ENCODE peak calls at places on chromosomes 7 and 10, in seven cellular contexts. W is lower leg skin, H is vagina, V is NB4, A is esophagus squamous epithelium, L is A549, P is sigmoid colon. J is an unnamed sample.
A peak's percentile ranks its signal among the peaks of the same experiment; 100 is the strongest.

GRCh38 chr7:77266162-77266807 is 66.7 kb upstream of the FGL2 start:
- DNase-seq in W (no peak), H (no peak), V (no peak), A (no peak), L (no peak), P (no peak), J (no peak)

GRCh38 chr7:123241809-123242208 is 42.0 kb upstream of the SLC13A1 start:
- DNase-seq in W (no peak), H (no peak), V (no peak), A (no peak), L (no peak), P (no peak), J (no peak)

GRCh38 chr10:25257646-25258045 is 82.8 kb downstream of the GPR158 start:
- DNase-seq in W (no peak), H (no peak), V (peak; percentile 0), A (no peak), L (no peak), P (no peak), J (no peak)

GRCh38 chr10:78520737-78521430 is 487.2 kb downstream of the RPS24 start:
- DNase-seq in W (no peak), H (peak; percentile 74), V (peak; percentile 37), A (no peak), L (peak; percentile 78), P (no peak), J (no peak)

GRCh38 chr10:89904755-89905154 is 203.4 kb downstream of the KIF20B start:
- DNase-seq in W (no peak), H (no peak), V (no peak), A (no peak), L (no peak), P (no peak), J (no peak)

GRCh38 chr7:99080679-99081078 is 63.2 kb downstream of the SMURF1 start:
- DNase-seq in W (no peak), H (no peak), V (no peak), A (no peak), L (no peak), P (no peak), J (no peak)

GRCh38 chr10:78401882-78402367 is 368.3 kb downstream of the RPS24 start:
- DNase-seq in W (no peak), H (no peak), V (no peak), A (no peak), L (no peak), P (peak; percentile 57), J (peak; percentile 23)

GRCh38 chr7:49001610-49002033 is 77.3 kb downstream of the CDC14C start:
- DNase-seq in W (no peak), H (no peak), V (peak; percentile 69), A (no peak), L (peak; percentile 10), P (no peak), J (peak; percentile 56)

GRCh38 chr7:149229526-149229925 is 9.9 kb upstream of the ZNF212 start:
- DNase-seq in W (no peak), H (no peak), V (peak; percentile 57), A (no peak), L (no peak), P (no peak), J (no peak)

GRCh38 chr7:106848851-106849442 is 16.1 kb upstream of the PIK3CG start:
- DNase-seq in W (no peak), H (no peak), V (no peak), A (no peak), L (no peak), P (no peak), J (no peak)

GRCh38 chr10:22253578-22253882 is 35.7 kb upstream of the EBLN1 start:
- DNase-seq in W (peak; percentile 22), H (no peak), V (no peak), A (no peak), L (no peak), P (no peak), J (peak; percentile 70)

GRCh38 chr7:17952387-17952786 is 12.1 kb upstream of the SNX13 start:
- DNase-seq in W (no peak), H (no peak), V (no peak), A (no peak), L (no peak), P (no peak), J (no peak)

GRCh38 chr7:148929176-148929575 is 45.1 kb upstream of the EZH2 start:
- DNase-seq in W (no peak), H (no peak), V (no peak), A (no peak), L (no peak), P (no peak), J (no peak)

GRCh38 chr7:7562736-7563135 is 3.9 kb upstream of the MIOS start:
- DNase-seq in W (no peak), H (no peak), V (no peak), A (no peak), L (no peak), P (no peak), J (no peak)

GRCh38 chr10:87931836-87932230 is 68.4 kb downstream of the PTEN start:
- DNase-seq in W (no peak), H (no peak), V (no peak), A (no peak), L (no peak), P (no peak), J (no peak)

GRCh38 chr7:115038158-115038557 is 116.3 kb downstream of the MDFIC start:
- DNase-seq in W (no peak), H (no peak), V (no peak), A (no peak), L (no peak), P (no peak), J (no peak)

GRCh38 chr10:33720161-33720560 is 385.7 kb upstream of the NRP1 start:
- DNase-seq in W (no peak), H (no peak), V (no peak), A (no peak), L (no peak), P (no peak), J (peak; percentile 40)

GRCh38 chr10:15661574-15661973 is 58.1 kb downstream of the ITGA8 start:
- DNase-seq in W (no peak), H (no peak), V (no peak), A (no peak), L (no peak), P (no peak), J (no peak)

GRCh38 chr7:138032775-138033174 is 30.9 kb upstream of the CREB3L2 start:
- DNase-seq in W (no peak), H (no peak), V (no peak), A (no peak), L (no peak), P (no peak), J (no peak)

DNA sequence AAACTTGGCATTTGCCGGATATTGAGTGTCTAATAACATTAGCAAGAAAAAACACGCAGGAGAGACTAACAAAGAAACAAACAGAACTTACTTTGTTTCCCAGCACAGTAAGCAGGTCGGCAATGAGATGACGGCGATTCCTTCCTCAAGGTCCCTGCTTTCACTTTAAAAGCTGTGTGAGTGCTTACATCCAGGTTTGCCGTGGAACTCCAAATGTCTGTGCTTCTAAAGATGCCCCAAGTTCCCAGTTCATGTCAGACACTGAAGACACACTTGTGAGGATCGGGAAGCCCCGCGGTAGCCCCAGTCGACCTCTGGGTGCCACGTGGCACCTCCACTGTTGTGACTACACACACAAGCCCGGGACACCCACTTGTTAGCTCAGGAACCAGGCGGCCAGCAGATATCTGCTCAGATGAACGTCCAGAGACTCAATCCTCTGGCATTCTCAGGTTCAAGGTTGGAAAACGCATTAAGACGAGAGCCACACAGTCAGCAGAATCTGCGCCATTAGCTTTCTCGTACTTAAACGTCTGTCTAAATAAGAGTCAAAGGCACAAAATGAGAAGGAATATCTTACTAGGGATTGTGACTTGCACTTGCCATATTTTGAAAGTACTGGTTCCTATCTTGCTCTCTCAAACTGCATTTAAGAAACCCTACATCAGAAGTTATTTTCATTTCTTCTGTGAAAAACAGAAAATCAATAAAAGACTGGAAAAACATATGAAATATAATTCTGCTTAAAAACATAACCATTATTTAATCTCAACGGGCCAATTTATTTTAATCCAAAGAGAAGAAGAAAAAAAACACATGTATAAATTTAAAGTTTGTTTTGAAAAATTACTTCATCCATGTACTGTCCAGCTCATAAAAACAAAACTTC is 207.6 kb upstream of the KLF14 start:
- DNase-seq in W (no peak), H (no peak), V (peak; percentile 33), A (no peak), L (peak; percentile 49), P (no peak), J (peak; percentile 73)
- TF ChIP-seq POLR2A in W (no peak), H (no peak), V (no peak), A (no peak), L (no peak), P (no peak), J (no peak)

GRCh38 chr7:4641091-4641666 is 40.9 kb upstream of the FOXK1 start:
- DNase-seq in W (no peak), H (no peak), V (no peak), A (no peak), L (no peak), P (no peak), J (no peak)
- H3K4me3 ChIP-seq in W (peak overlapping the region; percentile 38), H (peak overlapping the region; percentile 60), V (peak overlapping the region; percentile 44), A (peak overlapping the region; percentile 67), L (peak overlapping the region; percentile 57), P (peak overlapping the region; percentile 63), J (peak overlapping the region; percentile 61)

DNA sequence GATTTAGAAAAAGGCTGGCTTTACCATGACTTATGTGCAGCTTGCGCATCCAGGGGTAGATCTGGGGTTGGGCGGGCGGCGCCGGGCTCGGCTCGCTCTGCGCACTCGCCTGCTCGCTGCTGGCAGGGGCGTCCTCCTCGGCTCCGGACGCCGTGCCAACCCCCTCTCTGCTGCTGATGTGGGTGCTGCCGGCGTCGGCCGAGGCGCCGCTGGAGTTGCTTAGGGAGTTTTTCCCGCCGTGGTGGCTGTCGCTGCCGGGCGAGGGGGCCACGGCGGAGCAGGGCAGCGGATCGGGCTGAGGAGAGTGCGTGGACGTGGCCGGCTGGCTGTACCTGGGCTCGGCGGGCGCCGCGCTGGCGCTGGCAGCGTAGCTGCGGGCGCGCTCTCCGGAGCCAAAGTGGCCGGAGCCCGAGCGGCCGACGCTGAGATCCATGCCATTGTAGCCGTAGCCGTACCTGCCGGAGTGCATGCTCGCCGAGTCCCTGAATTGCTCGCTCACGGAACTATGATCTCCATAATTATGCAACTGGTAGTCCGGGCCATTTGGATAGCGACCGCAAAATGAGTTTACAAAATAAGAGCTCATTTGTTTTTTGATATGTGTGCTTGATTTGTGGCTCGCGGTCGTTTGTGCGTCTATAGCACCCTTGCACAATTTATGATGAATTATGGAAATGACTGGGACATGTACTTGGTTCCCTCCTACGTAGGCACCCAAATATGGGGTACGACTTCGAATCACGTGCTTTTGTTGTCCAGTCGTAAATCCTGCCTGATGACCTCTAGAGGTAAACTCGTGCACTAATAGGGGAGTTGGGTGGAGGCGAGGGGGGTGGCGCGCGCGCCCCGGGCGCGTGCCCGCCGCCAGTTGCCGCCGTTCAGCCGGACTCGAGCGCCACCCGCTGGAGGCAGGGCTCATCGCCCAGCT is at the start of gene HOXA5:
- DNase-seq in W (no peak), H (no peak), V (no peak), A (no peak), L (peak; percentile 95), P (peak; percentile 90), J (peak; percentile 72)
- TF ChIP-seq POLR2A in W (no peak), H (no peak), V (no peak), A (peak; percentile 89), L (no peak), P (peak; percentile 60), J (no peak)

GRCh38 chr10:26566525-26567348 is 128.6 kb downstream of the APBB1IP start:
- DNase-seq in W (no peak), H (no peak), V (no peak), A (no peak), L (no peak), P (no peak), J (peak; percentile 39)
- H3K4me3 ChIP-seq in W (no peak overlapping the region), H (peak overlapping the region; percentile 55), V (no peak overlapping the region), A (peak overlapping the region; percentile 47), L (no peak overlapping the region), P (peak overlapping the region; percentile 44), J (peak overlapping the region; percentile 64)

GRCh38 chr7:6480323-6480660 is 32.5 kb upstream of the DAGLB start:
- DNase-seq in W (no peak), H (no peak), V (no peak), A (no peak), L (no peak), P (no peak), J (no peak)
- TF ChIP-seq POLR2A in W (no peak), H (no peak), V (no peak), A (no peak), L (no peak), P (no peak), J (no peak)

J was measured in testis.